ENCODE peak calls at places on chromosomes 7 and 10, in four cellular contexts. One of them, this sample, is unnamed.

GRCh38 chr10:48527691-48528212 is 77.1 kb downstream of the ARHGAP22 start:
- DNase-seq in HepG2: no peak
- DNase-seq in WTC11: no peak
- DNase-seq in K562: no peak
- DNase-seq in this sample: no peak

GRCh38 chr7:157495177-157495553 is 158.4 kb downstream of the DNAJB6 start:
- DNase-seq in K562: no peak
- DNase-seq in HepG2: no peak
- DNase-seq in WTC11: no peak
- DNase-seq in this sample: no peak

GRCh38 chr7:30371321-30371720 is 86.9 kb downstream of the ZNRF2 start:
- DNase-seq in WTC11: no peak
- DNase-seq in HepG2: no peak
- DNase-seq in K562: no peak
- DNase-seq in this sample: no peak

GRCh38 chr7:136228185-136228584 is 251.0 kb upstream of the MTPN start:
- DNase-seq in K562: no peak
- DNase-seq in WTC11: no peak
- DNase-seq in HepG2: no peak
- DNase-seq in this sample: no peak

GRCh38 chr10:125152646-125153368 is 7.6 kb downstream of the CTBP2 start:
- DNase-seq in K562: no peak
- DNase-seq in HepG2: no peak
- DNase-seq in WTC11: no peak
- DNase-seq in this sample: no peak

GRCh38 chr7:41449694-41450093 is 253.2 kb downstream of the INHBA start:
- DNase-seq in K562: no peak
- DNase-seq in HepG2: no peak
- DNase-seq in WTC11: no peak
- DNase-seq in this sample: no peak

GRCh38 chr10:84665883-84666463 is 337.6 kb downstream of the CCSER2 start:
- DNase-seq in WTC11: peak; percentile 91
- DNase-seq in K562: peak; percentile 75
- DNase-seq in HepG2: peak; percentile 37
- DNase-seq in this sample: peak; percentile 72

GRCh38 chr10:19498348-19499290 is 317.6 kb upstream of the PLXDC2 start:
- DNase-seq in K562: no peak
- DNase-seq in HepG2: no peak
- DNase-seq in WTC11: no peak
- DNase-seq in this sample: no peak

GRCh38 chr7:42015413-42015698 is 221.7 kb downstream of the GLI3 start:
- DNase-seq in HepG2: no peak
- DNase-seq in K562: no peak
- DNase-seq in WTC11: no peak
- DNase-seq in this sample: no peak

GRCh38 chr10:75406158-75407065 is 4.8 kb upstream of the ZNF503 start:
- DNase-seq in K562: no peak
- DNase-seq in HepG2: no peak
- DNase-seq in WTC11: no peak
- DNase-seq in this sample: no peak

GRCh38 chr7:91653257-91653656 is 227.2 kb downstream of the MTERF1 start:
- DNase-seq in K562: no peak
- DNase-seq in HepG2: no peak
- DNase-seq in WTC11: no peak
- DNase-seq in this sample: no peak

GRCh38 chr7:116429986-116430619 is 69.4 kb upstream of the CAV2 start:
- DNase-seq in WTC11: no peak
- DNase-seq in K562: no peak
- DNase-seq in HepG2: no peak
- DNase-seq in this sample: no peak

GRCh38 chr7:114081606-114082425 is 163.0 kb upstream of the PPP1R3A start:
- DNase-seq in K562: no peak
- DNase-seq in WTC11: no peak
- DNase-seq in HepG2: peak; percentile 16
- DNase-seq in this sample: peak; percentile 30

GRCh38 chr7:74193054-74193453 is 16.8 kb upstream of the LAT2 start:
- DNase-seq in K562: no peak
- DNase-seq in HepG2: no peak
- DNase-seq in WTC11: no peak
- DNase-seq in this sample: no peak

GRCh38 chr10:17479015-17479615 is 24.7 kb upstream of the ST8SIA6 start:
- DNase-seq in WTC11: no peak
- DNase-seq in K562: no peak
- DNase-seq in HepG2: no peak
- DNase-seq in this sample: no peak
- TF ChIP-seq ELF4 in WTC11: no peak
- TF ChIP-seq ELF4 in K562: no peak
- TF ChIP-seq ELF4 in HepG2: no peak
- TF ChIP-seq ELF4 in this sample: no peak

DNA sequence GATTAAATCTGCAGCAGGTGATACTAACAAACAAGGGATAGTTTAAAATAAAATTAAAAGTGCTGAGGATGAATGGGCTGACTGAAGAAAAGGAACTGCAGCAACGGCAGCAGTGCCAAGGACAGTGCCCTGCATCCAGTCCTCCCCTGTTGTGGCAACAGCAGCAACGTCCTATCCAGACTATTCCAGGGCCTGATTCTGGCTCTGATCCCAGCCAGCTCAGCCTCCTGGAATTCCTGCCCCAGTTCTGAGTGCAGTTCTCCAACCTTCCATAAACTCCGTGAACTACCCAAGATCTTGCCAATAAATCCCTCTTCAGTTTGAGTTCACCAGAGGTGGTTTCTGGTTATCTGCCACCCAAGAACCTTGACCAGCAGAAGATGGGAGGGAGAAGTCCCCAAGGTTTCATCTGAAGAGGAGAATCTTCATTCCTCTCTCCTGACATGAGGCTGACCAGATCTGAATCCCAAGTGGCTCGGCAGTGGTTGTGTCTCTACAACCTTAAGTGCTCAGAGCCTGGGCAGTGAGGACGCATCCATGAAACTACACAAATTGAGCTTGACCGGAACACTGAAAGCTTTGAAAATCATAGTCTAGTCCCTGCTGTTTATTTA is 115.8 kb downstream of the SORBS1 start:
- DNase-seq in K562: no peak
- DNase-seq in WTC11: no peak
- DNase-seq in HepG2: no peak
- DNase-seq in this sample: no peak
- TF ChIP-seq ELF4 in K562: no peak
- TF ChIP-seq ELF4 in WTC11: no peak
- TF ChIP-seq ELF4 in HepG2: no peak
- TF ChIP-seq ELF4 in this sample: no peak

DNA sequence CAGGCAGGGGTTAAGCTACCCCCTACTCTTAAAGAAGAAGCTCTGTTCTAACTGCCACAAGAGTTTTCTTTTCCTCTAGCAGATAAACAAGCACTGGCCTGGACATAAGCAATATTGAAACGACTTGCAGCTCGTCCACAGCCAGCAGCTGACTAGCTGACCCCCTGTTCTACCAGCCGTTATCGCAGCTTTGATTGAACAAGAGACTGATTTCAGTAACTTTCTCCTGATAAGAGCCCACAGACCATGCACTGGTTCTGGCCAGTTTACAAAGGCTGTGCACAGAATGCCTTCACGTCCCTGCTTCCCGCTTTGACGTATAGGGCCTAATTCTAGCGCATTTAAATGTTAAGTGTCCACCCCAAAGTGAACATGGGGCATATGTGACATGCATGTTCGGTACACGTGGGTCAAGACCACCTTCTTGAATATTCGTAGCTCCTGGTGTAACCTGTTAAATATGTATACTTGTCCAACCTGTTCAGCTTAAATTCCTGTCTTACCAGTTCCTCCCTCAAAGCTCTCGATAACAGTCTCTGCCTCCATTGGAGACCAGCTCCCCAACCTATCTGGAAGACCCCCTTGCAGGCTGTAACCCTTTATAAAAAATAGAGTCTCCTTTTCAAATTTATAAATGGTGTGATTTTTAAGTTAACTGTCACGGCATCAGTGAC is 69.2 kb downstream of the LYZL1 start:
- DNase-seq in WTC11: no peak
- DNase-seq in K562: no peak
- DNase-seq in HepG2: no peak
- DNase-seq in this sample: no peak
- TF ChIP-seq ELF4 in WTC11: no peak
- TF ChIP-seq ELF4 in K562: no peak
- TF ChIP-seq ELF4 in HepG2: no peak
- TF ChIP-seq ELF4 in this sample: no peak

GRCh38 chr10:52459097-52459496 is 145.0 kb downstream of the DKK1 start:
- DNase-seq in WTC11: no peak
- DNase-seq in K562: no peak
- DNase-seq in HepG2: no peak
- DNase-seq in this sample: no peak
- TF ChIP-seq ELF4 in WTC11: no peak
- TF ChIP-seq ELF4 in K562: no peak
- TF ChIP-seq ELF4 in HepG2: no peak
- TF ChIP-seq ELF4 in this sample: no peak

DNA sequence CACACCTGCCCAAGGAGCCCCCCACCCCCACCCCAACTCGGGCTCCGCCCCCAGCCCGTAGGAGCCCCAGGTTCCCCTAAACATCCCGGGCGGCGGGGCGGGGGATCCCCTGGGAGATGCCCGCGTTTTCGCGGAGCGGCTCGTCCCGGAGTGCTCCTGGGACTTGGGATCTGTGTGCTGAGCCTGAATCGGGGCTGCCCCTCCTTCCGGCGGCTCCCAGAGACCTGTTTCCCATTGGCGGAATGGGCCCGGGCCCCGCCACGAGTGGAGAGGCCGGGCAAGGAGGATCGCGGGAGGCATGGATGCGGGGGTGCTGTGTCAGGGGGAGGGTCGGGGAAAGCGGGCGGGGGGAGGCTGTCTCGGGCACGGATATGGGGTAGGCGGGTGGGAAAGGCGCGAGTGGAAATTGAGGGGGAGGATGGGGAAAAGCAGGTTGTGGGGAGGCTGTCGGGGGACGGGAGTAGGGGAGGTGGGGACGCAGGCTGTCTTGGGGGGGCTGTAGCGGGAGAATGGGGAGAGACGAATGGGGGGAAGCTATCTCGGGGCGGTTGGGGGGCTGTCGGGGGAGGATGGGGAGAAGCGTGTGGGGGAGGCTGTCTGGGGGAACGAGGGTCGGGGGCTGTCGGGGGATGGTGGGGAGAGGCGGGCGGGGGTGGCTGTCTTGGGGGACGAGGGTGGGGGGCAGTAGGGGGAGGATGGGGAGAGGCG is 572 bp upstream of the BHLHA15 start:
- DNase-seq in K562: no peak
- DNase-seq in WTC11: peak; percentile 64
- DNase-seq in HepG2: no peak
- DNase-seq in this sample: no peak
- TF ChIP-seq ELF4 in K562: no peak
- TF ChIP-seq ELF4 in WTC11: no peak
- TF ChIP-seq ELF4 in HepG2: no peak
- TF ChIP-seq ELF4 in this sample: no peak

DNA sequence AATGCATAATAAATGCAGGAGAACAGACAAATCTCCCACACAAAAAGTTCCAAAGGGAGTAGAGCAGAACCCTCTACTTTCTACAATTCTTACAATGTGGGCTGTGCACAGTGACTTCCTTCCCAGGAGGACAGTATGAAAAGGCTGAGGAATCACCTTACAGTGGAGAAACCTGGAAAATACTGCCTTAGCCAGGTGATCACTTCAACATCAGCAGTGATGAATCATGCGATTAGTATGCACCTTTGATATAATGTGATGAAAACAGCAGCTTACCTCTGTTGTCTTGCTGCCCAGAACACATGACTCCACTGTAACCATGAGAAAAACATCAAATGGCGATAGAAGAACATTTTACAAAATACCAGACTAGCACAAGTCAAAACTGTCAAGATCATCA is 329.7 kb upstream of the POM121L12 start:
- DNase-seq in HepG2: no peak
- DNase-seq in WTC11: no peak
- DNase-seq in K562: no peak
- DNase-seq in this sample: no peak
- TF ChIP-seq ELF4 in HepG2: no peak
- TF ChIP-seq ELF4 in WTC11: no peak
- TF ChIP-seq ELF4 in K562: no peak
- TF ChIP-seq ELF4 in this sample: no peak

GRCh38 chr10:127012071-127012768 is 107.0 kb downstream of the DOCK1 start:
- DNase-seq in WTC11: no peak
- DNase-seq in HepG2: no peak
- DNase-seq in K562: no peak
- DNase-seq in this sample: no peak
- TF ChIP-seq ELF4 in WTC11: no peak
- TF ChIP-seq ELF4 in HepG2: no peak
- TF ChIP-seq ELF4 in K562: no peak
- TF ChIP-seq ELF4 in this sample: no peak

GRCh38 chr10:24344279-24344678 is 135.3 kb downstream of the KIAA1217 start:
- DNase-seq in HepG2: peak; percentile 4
- DNase-seq in K562: no peak
- DNase-seq in WTC11: no peak
- DNase-seq in this sample: no peak
- TF ChIP-seq ELF4 in HepG2: no peak
- TF ChIP-seq ELF4 in K562: no peak
- TF ChIP-seq ELF4 in WTC11: no peak
- TF ChIP-seq ELF4 in this sample: no peak

GRCh38 chr7:47049234-47049774 is 532.6 kb downstream of the TNS3 start:
- DNase-seq in WTC11: no peak
- DNase-seq in HepG2: no peak
- DNase-seq in K562: no peak
- DNase-seq in this sample: no peak
- TF ChIP-seq ELF4 in WTC11: no peak
- TF ChIP-seq ELF4 in HepG2: no peak
- TF ChIP-seq ELF4 in K562: no peak
- TF ChIP-seq ELF4 in this sample: no peak

This sample was measured in HEK293T.